ENCODE peak calls at places on chromosomes 3 and 15, in ten cellular contexts. L, V, J, O, F, G, R, C, Y and H are unnamed samples.

GRCh38 chr3:41167722-41168497 is 31.4 kb upstream of the CTNNB1 start:
- DNase-seq in L (no peak), R (peak), Y (no peak), J (no peak), F (no peak), C (no peak), G (no peak), V (no peak), O (no peak), H (no peak)

GRCh38 chr3:196073188-196073838 is 8.6 kb downstream of the TFRC start:
- DNase-seq in R (peak), C (peak), F (peak), V (peak), L (peak), G (peak), Y (peak), O (no peak), J (no peak), H (peak)

GRCh38 chr3:188972313-188972712 is 199.5 kb upstream of the TPRG1 start:
- DNase-seq in G (no peak), O (no peak), R (no peak), C (no peak), V (no peak), J (peak), F (no peak), Y (no peak), L (no peak), H (no peak)

GRCh38 chr15:48962662-48963523 is 826 bp downstream of the SHC4 start:
- DNase-seq in R (peak), G (no peak), J (peak), F (peak), C (peak), V (peak), O (no peak), L (peak), Y (no peak), H (no peak)

GRCh38 chr3:69568458-69568857 is 170.8 kb upstream of the MITF start:
- DNase-seq in F (no peak), R (no peak), J (no peak), V (peak), Y (no peak), C (no peak), G (no peak), L (no peak), O (no peak), H (no peak)

GRCh38 chr3:23490459-23490858 is 287.3 kb downstream of the UBE2E2 start:
- DNase-seq in O (no peak), Y (peak), V (peak), G (no peak), C (no peak), J (no peak), L (no peak), F (peak), R (no peak), H (no peak)

GRCh38 chr15:69468241-69469121 is 15.9 kb downstream of the RPLP1 start:
- DNase-seq in C (peak), O (no peak), F (peak), R (peak), G (no peak), V (no peak), J (no peak), Y (peak), L (no peak), H (no peak)

GRCh38 chr15:66162286-66162685 is 91.3 kb downstream of the MEGF11 start:
- DNase-seq in G (no peak), J (no peak), F (no peak), R (no peak), C (no peak), O (no peak), V (no peak), L (no peak), Y (no peak), H (no peak)

GRCh38 chr15:95590533-95591044 is 739.9 kb upstream of the NR2F2 start:
- DNase-seq in F (no peak), O (no peak), V (peak), R (no peak), Y (no peak), C (no peak), G (no peak), J (no peak), L (no peak), H (no peak)

GRCh38 chr3:16728762-16729745 is 123.8 kb upstream of the DAZL start:
- DNase-seq in F (peak), L (no peak), Y (peak), J (no peak), G (no peak), V (no peak), C (no peak), R (no peak), O (no peak), H (no peak)

GRCh38 chr15:92000709-92001108 is 147.2 kb downstream of the SLCO3A1 start:
- DNase-seq in O (no peak), F (no peak), J (no peak), L (peak), C (no peak), G (no peak), Y (no peak), R (no peak), V (no peak), H (no peak)

GRCh38 chr3:56792201-56792600 is 9.5 kb downstream of the ARHGEF3 start:
- DNase-seq in C (no peak), Y (no peak), L (no peak), J (peak), O (no peak), F (no peak), V (no peak), R (peak), G (no peak), H (no peak)

GRCh38 chr3:55891106-55891505 is 404.0 kb upstream of the WNT5A start:
- DNase-seq in L (no peak), F (no peak), V (no peak), J (no peak), Y (no peak), R (no peak), G (no peak), O (no peak), C (no peak), H (no peak)

GRCh38 chr15:74036271-74037170 is 42.0 kb downstream of the PML start:
- DNase-seq in R (no peak), C (peak), V (peak), L (peak), G (no peak), J (no peak), F (peak), O (no peak), Y (peak), H (no peak)

GRCh38 chr3:39090922-39091321 is 16.5 kb downstream of the GORASP1 start:
- DNase-seq in C (no peak), Y (no peak), R (peak), G (no peak), F (no peak), V (peak), L (no peak), J (no peak), O (peak), H (no peak)

GRCh38 chr15:101220060-101220459 is 31.8 kb downstream of the CHSY1 start:
- DNase-seq in V (no peak), J (no peak), F (no peak), Y (no peak), G (no peak), C (no peak), R (no peak), L (no peak), O (no peak), H (no peak)

GRCh38 chr3:140434261-140434905 is 243.5 kb upstream of the TRIM42 start:
- DNase-seq in C (no peak), F (no peak), R (no peak), L (no peak), V (no peak), Y (no peak), J (no peak), O (peak), G (no peak), H (no peak)

GRCh38 chr3:63405882-63406281 is 127.8 kb downstream of the SYNPR start:
- DNase-seq in V (no peak), J (no peak), L (no peak), G (no peak), C (no peak), F (no peak), R (no peak), O (no peak), Y (no peak), H (no peak)
- TF ChIP-seq CTCF in V (no peak), J (no peak), L (no peak), G (peak), C (no peak), F (no peak), R (no peak), O (no peak), Y (no peak), H (no peak)

DNA sequence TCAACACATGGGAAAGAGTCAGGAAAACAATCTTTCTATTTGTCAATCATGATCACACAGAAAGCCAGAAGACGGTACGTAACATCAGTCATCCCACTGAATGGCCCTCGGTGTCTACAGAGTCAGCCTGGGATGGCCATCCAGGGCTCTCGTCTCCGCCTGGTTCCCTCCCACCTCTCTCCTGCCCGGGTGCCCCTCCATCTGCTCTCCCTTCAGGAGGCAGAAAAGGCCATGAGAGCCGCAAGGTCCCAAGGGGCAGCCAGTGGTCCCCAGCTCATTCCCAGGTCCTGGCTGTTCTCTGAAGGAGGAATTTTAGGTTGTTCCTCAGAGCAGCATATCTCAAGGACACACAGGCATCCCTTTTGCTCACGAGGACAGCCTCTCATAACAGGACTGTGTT is 4.4 kb upstream of the LRRC15 start:
- DNase-seq in O (no peak), C (no peak), V (no peak), F (no peak), Y (no peak), J (peak), R (no peak), G (no peak), L (peak), H (no peak)
- TF ChIP-seq CTCF in O (no peak), C (no peak), V (no peak), F (no peak), Y (no peak), J (no peak), R (no peak), G (no peak), L (no peak), H (no peak)

DNA sequence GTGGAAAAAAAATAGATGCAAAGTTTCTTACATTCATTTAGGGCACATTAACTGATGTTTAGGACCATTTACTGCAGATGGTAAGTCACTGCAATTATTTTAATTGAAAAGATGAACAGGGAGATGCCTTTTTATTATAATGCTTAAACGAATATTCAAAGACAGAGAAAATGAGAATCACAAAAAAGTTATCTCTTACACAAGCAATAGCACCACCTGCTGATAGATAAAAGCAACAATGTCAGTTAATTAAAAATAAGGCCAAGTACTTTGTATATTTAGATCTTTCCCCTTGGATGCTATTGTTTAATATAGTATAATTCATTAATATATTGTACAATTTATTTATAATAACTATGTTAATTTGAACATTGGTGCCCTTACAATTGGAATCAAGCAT is 55.9 kb downstream of the IFT80 start:
- DNase-seq in L (no peak), V (peak), G (no peak), O (no peak), J (no peak), Y (no peak), F (peak), R (no peak), C (peak), H (peak)
- TF ChIP-seq CTCF in L (peak), V (peak), G (peak), O (no peak), J (peak), Y (peak), F (peak), R (peak), C (peak), H (peak)

DNA sequence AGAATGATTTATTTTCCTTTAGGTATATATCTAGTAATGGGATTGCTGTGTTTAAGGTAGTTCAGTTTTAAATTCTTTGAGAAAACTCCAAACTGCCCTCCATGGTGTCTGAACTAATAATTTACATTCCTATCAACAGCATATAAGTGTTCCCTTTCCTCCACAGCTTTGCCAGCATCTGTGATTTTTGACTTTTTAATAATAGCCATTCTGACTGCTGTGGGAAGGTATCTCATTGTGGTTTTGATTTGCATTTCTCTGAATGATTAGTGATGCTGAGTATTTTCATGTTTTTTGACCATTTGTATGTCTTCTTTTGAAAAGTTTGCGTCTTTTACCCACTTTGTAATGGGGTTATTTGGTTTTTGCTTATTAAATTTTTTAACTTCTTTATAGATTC is 571.6 kb upstream of the CCDC54 start:
- DNase-seq in R (no peak), J (no peak), V (no peak), C (no peak), Y (no peak), G (no peak), F (no peak), L (no peak), O (no peak), H (no peak)
- TF ChIP-seq CTCF in R (no peak), J (no peak), V (no peak), C (no peak), Y (no peak), G (no peak), F (no peak), L (no peak), O (no peak), H (no peak)

DNA sequence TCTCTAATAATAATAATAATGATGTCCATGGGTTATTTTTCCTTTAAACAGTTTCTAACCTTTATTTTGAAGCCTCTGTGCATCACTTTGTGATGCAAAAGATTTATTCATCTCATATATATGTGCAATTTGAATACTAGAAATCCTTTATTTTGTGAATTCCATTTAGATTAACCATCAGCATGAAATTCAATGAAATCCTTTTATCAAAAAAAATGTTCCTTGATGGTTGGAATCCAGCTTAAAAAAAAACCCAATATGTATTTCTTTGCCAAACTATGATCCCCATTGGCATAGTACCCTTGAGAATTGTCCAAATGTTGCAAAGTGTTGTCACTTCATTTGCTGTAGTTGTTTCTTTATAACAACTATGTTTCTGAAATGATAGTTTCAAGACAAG is 7.4 kb downstream of the TBC1D23 start:
- DNase-seq in R (no peak), C (no peak), V (peak), O (no peak), J (no peak), G (no peak), F (no peak), Y (no peak), L (no peak), H (no peak)
- TF ChIP-seq CTCF in R (no peak), C (no peak), V (no peak), O (no peak), J (no peak), G (no peak), F (no peak), Y (no peak), L (no peak), H (no peak)

DNA sequence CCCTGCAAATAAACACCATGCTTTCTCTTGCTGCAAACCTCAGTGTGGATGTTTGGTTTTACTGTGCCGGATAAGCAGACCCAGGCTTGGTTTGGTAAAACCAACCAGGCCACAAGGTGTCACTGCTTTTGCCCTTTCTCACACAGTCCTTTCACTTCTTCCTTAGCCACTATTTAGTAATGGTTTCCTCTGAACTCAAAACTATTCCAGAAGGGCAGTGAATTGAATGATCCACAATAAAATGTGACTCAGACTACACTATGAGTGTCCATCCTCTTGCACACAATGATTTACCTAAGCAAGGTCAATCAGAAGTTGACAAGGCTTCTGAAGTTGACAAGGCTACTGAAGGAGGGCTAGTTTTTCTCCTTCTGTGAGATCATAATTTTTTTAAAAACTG is 552.4 kb upstream of the CCDC54 start:
- DNase-seq in Y (peak), O (no peak), J (no peak), F (peak), L (no peak), R (peak), G (no peak), V (peak), C (peak), H (peak)
- TF ChIP-seq CTCF in Y (peak), O (no peak), J (peak), F (no peak), L (no peak), R (peak), G (no peak), V (peak), C (peak), H (no peak)

GRCh38 chr3:167493240-167493639 is 19.4 kb upstream of the SERPINI2 start:
- DNase-seq in C (peak), V (no peak), Y (no peak), O (no peak), F (peak), J (no peak), R (no peak), L (no peak), G (no peak), H (no peak)
- TF ChIP-seq CTCF in C (peak), V (no peak), Y (peak), O (no peak), F (peak), J (no peak), R (no peak), L (peak), G (no peak), H (no peak)

GRCh38 chr3:105366302-105367062 is at the start of gene ALCAM:
- DNase-seq in F (peak), G (peak), V (peak), R (peak), J (peak), O (peak), C (peak), Y (peak), L (peak), H (peak)
- TF ChIP-seq CTCF in F (peak), G (peak), V (peak), R (no peak), J (no peak), O (peak), C (peak), Y (peak), L (no peak), H (peak)

GRCh38 chr3:117439812-117440211 is 730.2 kb downstream of the TUSC7 start:
- DNase-seq in F (peak), V (peak), L (no peak), J (no peak), Y (no peak), O (no peak), R (no peak), G (no peak), C (no peak), H (no peak)
- TF ChIP-seq CTCF in F (peak), V (peak), L (no peak), J (peak), Y (peak), O (no peak), R (no peak), G (peak), C (peak), H (no peak)

GRCh38 chr3:164377466-164377865 is 700.8 kb downstream of the SI start:
- DNase-seq in G (no peak), Y (no peak), R (no peak), L (no peak), V (no peak), C (no peak), O (no peak), J (no peak), F (no peak), H (no peak)

GRCh38 chr3:164375538-164375937 is 702.8 kb downstream of the SI start:
- DNase-seq in R (no peak), Y (no peak), G (no peak), C (no peak), F (peak), J (no peak), O (no peak), L (no peak), V (peak), H (no peak)

GRCh38 chr3:164375995-164376394 is 702.3 kb downstream of the SI start:
- DNase-seq in J (no peak), Y (no peak), R (no peak), L (no peak), O (no peak), C (no peak), F (no peak), V (no peak), G (no peak), H (no peak)

DNA sequence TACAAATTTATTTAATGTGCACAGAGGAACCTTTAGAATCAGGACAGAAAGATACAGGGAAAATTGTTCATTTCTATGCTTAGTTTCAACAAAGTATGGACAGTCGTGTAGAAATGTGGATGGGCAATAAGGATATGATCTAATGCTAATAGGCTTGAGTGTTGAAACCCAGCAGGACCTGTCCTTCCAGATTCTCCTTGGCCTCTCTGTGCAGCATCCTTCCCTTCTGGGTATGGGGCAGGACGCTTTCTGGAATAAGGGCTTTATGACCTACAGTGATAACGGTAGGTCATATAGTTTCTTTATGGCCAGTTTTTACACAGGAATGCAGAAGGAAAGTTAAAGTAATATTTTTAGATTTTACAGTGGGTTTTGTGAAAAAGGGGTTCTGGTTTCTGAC is 698.1 kb downstream of the SI start:
- DNase-seq in L (no peak), G (no peak), F (no peak), J (no peak), Y (no peak), V (no peak), C (no peak), O (no peak), R (no peak), H (no peak)
- TF ChIP-seq CTCF in L (no peak), G (no peak), F (no peak), J (no peak), Y (no peak), V (no peak), C (no peak), O (no peak), R (no peak), H (no peak)